ENCODE peak calls at places on chromosomes 1 and 21, in eight cellular contexts. T, J, M, O, K, R, W and F are unnamed samples.

GRCh38 chr1:94329986-94330385 is 88.2 kb upstream of the ABCD3 start:
- DNase-seq in T (no peak), J (no peak), M (no peak), O (no peak), K (peak), R (no peak), W (peak), F (no peak)

GRCh38 chr1:89771991-89772560 is 48.8 kb upstream of the LRRC8D start:
- DNase-seq in T (no peak), J (no peak), M (no peak), O (no peak), K (no peak), R (no peak), W (no peak), F (no peak)

GRCh38 chr1:8941906-8942305 is 3.8 kb upstream of the CA6 start:
- DNase-seq in T (no peak), J (no peak), M (no peak), O (no peak), K (no peak), R (no peak), W (peak), F (no peak)

GRCh38 chr1:118487091-118487490 is 302.1 kb upstream of the SPAG17 start:
- DNase-seq in T (no peak), J (no peak), M (no peak), O (no peak), K (no peak), R (no peak), W (no peak), F (no peak)

GRCh38 chr1:78840447-78841251 is 165.9 kb downstream of the ADGRL4 start:
- DNase-seq in T (peak), J (no peak), M (no peak), O (no peak), K (no peak), R (peak), W (peak), F (no peak)

GRCh38 chr1:220281159-220281574 is 8.9 kb upstream of the RAB3GAP2 start:
- DNase-seq in T (no peak), J (no peak), M (no peak), O (no peak), K (no peak), R (peak), W (peak), F (no peak)

GRCh38 chr1:185969028-185969427 is 234.8 kb downstream of the HMCN1 start:
- DNase-seq in T (no peak), J (no peak), M (no peak), O (no peak), K (no peak), R (no peak), W (no peak), F (no peak)

GRCh38 chr1:208668991-208669390 is 424.8 kb upstream of the PLXNA2 start:
- DNase-seq in T (no peak), J (no peak), M (no peak), O (no peak), K (no peak), R (no peak), W (no peak), F (no peak)

GRCh38 chr21:43918385-43918947 is 53.4 kb downstream of the AGPAT3 start:
- DNase-seq in T (no peak), J (no peak), M (no peak), O (no peak), K (no peak), R (no peak), W (no peak), F (no peak)

GRCh38 chr1:156880473-156880872 is 13.0 kb upstream of the PEAR1 start:
- DNase-seq in T (no peak), J (no peak), M (no peak), O (no peak), K (no peak), R (no peak), W (no peak), F (no peak)

GRCh38 chr1:211036701-211037494 is 97.0 kb downstream of the KCNH1 start:
- DNase-seq in T (no peak), J (no peak), M (no peak), O (no peak), K (no peak), R (no peak), W (peak), F (peak)

GRCh38 chr21:39715804-39716397 is 29.1 kb upstream of the IGSF5 start:
- DNase-seq in T (no peak), J (peak), M (peak), O (peak), K (peak), R (peak), W (peak), F (peak)

GRCh38 chr1:33459766-33460543 is 12.5 kb upstream of the ZSCAN20 start:
- DNase-seq in T (no peak), J (no peak), M (no peak), O (no peak), K (no peak), R (no peak), W (no peak), F (no peak)

GRCh38 chr1:226132731-226133503 is 53.6 kb downstream of the ACBD3 start:
- DNase-seq in T (no peak), J (no peak), M (no peak), O (no peak), K (no peak), R (peak), W (no peak), F (no peak)

GRCh38 chr1:75795703-75796193 is 934 bp upstream of the MSH4 start:
- DNase-seq in T (no peak), J (no peak), M (no peak), O (no peak), K (no peak), R (no peak), W (no peak), F (no peak)

GRCh38 chr1:192235127-192235526 is 76.9 kb downstream of the RGS18 start:
- DNase-seq in T (no peak), J (no peak), M (no peak), O (no peak), K (no peak), R (no peak), W (no peak), F (no peak)

GRCh38 chr1:19884312-19884711 is 2.1 kb downstream of the OTUD3 start:
- DNase-seq in T (no peak), J (no peak), M (no peak), O (no peak), K (no peak), R (no peak), W (no peak), F (no peak)

GRCh38 chr21:38716942-38717341 is 88.8 kb upstream of the ETS2 start:
- DNase-seq in T (no peak), J (no peak), M (no peak), O (no peak), K (no peak), R (no peak), W (no peak), F (no peak)

GRCh38 chr1:46581685-46582455 is 22.2 kb downstream of the MKNK1 start:
- DNase-seq in T (no peak), J (no peak), M (no peak), O (peak), K (peak), R (no peak), W (no peak), F (peak)

GRCh38 chr1:39462074-39462473 is 29.4 kb upstream of the BMP8A start:
- DNase-seq in T (no peak), J (no peak), M (no peak), O (no peak), K (no peak), R (no peak), W (peak), F (no peak)

GRCh38 chr1:22104865-22105437 is 37.9 kb downstream of the WNT4 start:
- DNase-seq in T (no peak), J (no peak), M (peak), O (no peak), K (no peak), R (no peak), W (no peak), F (peak)

GRCh38 chr21:46222436-46223116 is 6.0 kb downstream of the LSS start:
- DNase-seq in T (no peak), J (no peak), M (no peak), O (no peak), K (no peak), R (no peak), W (no peak), F (no peak)

GRCh38 chr1:1208713-1209433 is 2.5 kb upstream of the TNFRSF18 start:
- DNase-seq in T (no peak), J (no peak), M (no peak), O (peak), K (peak), R (no peak), W (no peak), F (peak)

GRCh38 chr1:205554016-205554811 is 49.7 kb downstream of the CDK18 start:
- DNase-seq in T (peak), J (no peak), M (no peak), O (no peak), K (no peak), R (no peak), W (no peak), F (no peak)

GRCh38 chr1:207181838-207182237 is 77.8 kb downstream of the C4BPA start:
- DNase-seq in T (no peak), J (no peak), M (no peak), O (no peak), K (no peak), R (peak), W (peak), F (no peak)

GRCh38 chr1:24360681-24361080 is 41.5 kb downstream of the GRHL3 start:
- DNase-seq in T (no peak), J (no peak), M (no peak), O (no peak), K (no peak), R (no peak), W (no peak), F (no peak)

GRCh38 chr1:64072089-64072835 is 131.2 kb upstream of the UBE2U start:
- DNase-seq in T (no peak), J (no peak), M (no peak), O (no peak), K (no peak), R (peak), W (no peak), F (no peak)

GRCh38 chr1:88276158-88276557 is 407.9 kb upstream of the PKN2 start:
- DNase-seq in T (no peak), J (no peak), M (no peak), O (no peak), K (no peak), R (no peak), W (no peak), F (no peak)

GRCh38 chr1:189211742-189212141 is 1265.9 kb downstream of the BRINP3 start:
- DNase-seq in T (no peak), J (no peak), M (no peak), O (no peak), K (no peak), R (no peak), W (no peak), F (no peak)

GRCh38 chr1:231702321-231702720 is 75.7 kb downstream of the DISC1 start:
- DNase-seq in T (no peak), J (no peak), M (no peak), O (no peak), K (no peak), R (no peak), W (no peak), F (no peak)

GRCh38 chr1:202588644-202589189 is 121.5 kb downstream of the SYT2 start:
- DNase-seq in T (no peak), J (no peak), M (no peak), O (no peak), K (no peak), R (no peak), W (no peak), F (no peak)

GRCh38 chr1:39617488-39618049 is 21.9 kb downstream of the HEYL start:
- DNase-seq in T (no peak), J (no peak), M (no peak), O (no peak), K (no peak), R (no peak), W (no peak), F (no peak)

GRCh38 chr1:30754684-30755171 is 2.8 kb downstream of the LAPTM5 start:
- DNase-seq in T (no peak), J (no peak), M (no peak), O (no peak), K (peak), R (no peak), W (no peak), F (peak)

GRCh38 chr1:31773861-31774260 is 9.7 kb upstream of the ADGRB2 start:
- DNase-seq in T (no peak), J (no peak), M (no peak), O (no peak), K (no peak), R (no peak), W (no peak), F (peak)

GRCh38 chr1:1927751-1928150 is 8.7 kb upstream of the TMEM52 start:
- DNase-seq in T (no peak), J (no peak), M (no peak), O (no peak), K (no peak), R (no peak), W (no peak), F (no peak)

GRCh38 chr1:174060090-174060489 is 37.9 kb upstream of the RC3H1 start:
- DNase-seq in T (no peak), J (no peak), M (no peak), O (no peak), K (no peak), R (no peak), W (no peak), F (no peak)

GRCh38 chr1:103162360-103162759 is 54.0 kb upstream of the COL11A1 start:
- DNase-seq in T (no peak), J (no peak), M (no peak), O (no peak), K (no peak), R (no peak), W (no peak), F (no peak)